ENCODE peak calls at places on chromosomes 16 and 17, in four cellular contexts. U, J, D and L are unnamed samples.

GRCh38 chr17:83192161-83192788 is 112.9 kb downstream of the METRNL start:
- DNase-seq in U (no peak), J (no peak), D (no peak), L (no peak)

GRCh38 chr16:89552329-89552728 is 8.2 kb upstream of the RPL13 start:
- DNase-seq in U (no peak), J (no peak), D (no peak), L (no peak)

GRCh38 chr17:5585814-5586558 is 1.7 kb upstream of the NLRP1 start:
- DNase-seq in U (peak; percentile 5), J (peak; percentile 51), D (no peak), L (no peak)

GRCh38 chr17:38590988-38591758 is 14.6 kb downstream of the SRCIN1 start:
- DNase-seq in U (no peak), J (no peak), D (peak; percentile 83), L (no peak)

GRCh38 chr17:7557825-7558543 is 566 bp upstream of the TNFSF13 start:
- DNase-seq in U (no peak), J (no peak), D (peak; percentile 90), L (no peak)

GRCh38 chr16:9053006-9053601 is 38.3 kb upstream of the HAPSTR1 start:
- DNase-seq in U (peak; percentile 88), J (no peak), D (peak; percentile 26), L (no peak)

GRCh38 chr17:82012482-82013295 is 10.0 kb downstream of the CENPX start:
- DNase-seq in U (no peak), J (no peak), D (no peak), L (no peak)

GRCh38 chr17:36827056-36827455 is 110.2 kb upstream of the LHX1 start:
- DNase-seq in U (no peak), J (no peak), D (no peak), L (no peak)

GRCh38 chr16:88672776-88673175 is 9.9 kb upstream of the MVD start:
- DNase-seq in U (no peak), J (no peak), D (no peak), L (no peak)

GRCh38 chr17:59842901-59843652 is 49.7 kb downstream of the TUBD1 start:
- DNase-seq in U (no peak), J (peak; percentile 80), D (no peak), L (no peak)

GRCh38 chr17:52235416-52235960 is 77.0 kb upstream of the CA10 start:
- DNase-seq in U (no peak), J (no peak), D (no peak), L (no peak)

GRCh38 chr16:89159174-89159849 is 12.2 kb upstream of the CDH15 start:
- DNase-seq in U (no peak), J (no peak), D (no peak), L (no peak)

DNA sequence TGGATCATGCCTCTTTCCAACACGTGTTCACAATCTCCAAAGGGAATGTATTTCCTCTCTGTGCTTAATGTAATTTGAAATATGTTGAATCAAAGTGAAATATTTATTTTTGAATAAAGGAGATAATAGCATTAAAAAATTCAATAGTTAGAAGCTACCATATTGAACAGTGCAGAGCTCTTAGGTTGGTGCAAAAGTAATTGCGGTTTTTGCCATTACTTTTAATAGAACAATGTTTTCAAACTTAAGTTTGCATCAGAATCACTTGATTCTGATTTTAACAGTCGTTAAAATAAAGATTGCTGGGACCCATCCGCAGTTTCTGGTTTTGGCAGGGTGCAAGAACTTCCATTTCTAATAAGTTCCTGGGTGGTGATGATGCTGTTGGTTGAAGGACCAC is 10.0 kb upstream of the MEIOC start:
- DNase-seq in U (no peak), J (no peak), D (no peak), L (no peak)
- TF ChIP-seq POLR2AphosphoS5 in U (no peak), J (no peak), D (no peak), L (no peak)

DNA sequence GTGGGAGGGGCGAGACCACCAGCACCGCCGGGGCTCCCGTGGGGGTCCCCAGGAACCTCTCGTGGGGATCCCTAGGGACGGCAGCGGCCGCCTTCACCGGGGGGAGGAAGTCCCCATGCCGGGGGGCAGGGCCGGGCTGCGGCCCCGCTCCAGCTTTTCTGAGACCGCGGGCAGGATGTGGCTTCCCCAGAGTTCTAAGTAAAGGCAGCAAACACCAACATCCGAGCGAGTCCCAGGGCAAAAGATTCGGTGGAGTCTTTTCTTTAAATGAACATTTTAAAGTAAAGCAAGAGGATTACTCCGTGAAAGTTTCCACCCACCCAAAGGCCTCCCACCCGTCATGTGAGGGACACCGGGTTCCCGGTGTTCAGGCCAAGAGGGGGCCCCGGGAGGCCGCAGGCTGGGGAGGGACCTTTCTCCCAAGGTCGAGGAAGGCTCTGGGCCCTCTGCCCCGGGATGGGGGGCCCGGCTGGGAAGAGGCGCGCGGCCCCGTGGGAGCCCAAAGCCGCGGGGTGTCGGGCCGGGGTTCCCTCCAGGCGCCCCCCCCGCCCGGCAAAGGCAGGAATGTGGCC is 137.2 kb upstream of the RPH3AL start:
- DNase-seq in U (peak; percentile 29), J (no peak), D (peak; percentile 57), L (peak; percentile 58)
- TF ChIP-seq SPI1 in U (no peak), J (peak; percentile 34), D (peak; percentile 31), L (peak; percentile 34)

DNA sequence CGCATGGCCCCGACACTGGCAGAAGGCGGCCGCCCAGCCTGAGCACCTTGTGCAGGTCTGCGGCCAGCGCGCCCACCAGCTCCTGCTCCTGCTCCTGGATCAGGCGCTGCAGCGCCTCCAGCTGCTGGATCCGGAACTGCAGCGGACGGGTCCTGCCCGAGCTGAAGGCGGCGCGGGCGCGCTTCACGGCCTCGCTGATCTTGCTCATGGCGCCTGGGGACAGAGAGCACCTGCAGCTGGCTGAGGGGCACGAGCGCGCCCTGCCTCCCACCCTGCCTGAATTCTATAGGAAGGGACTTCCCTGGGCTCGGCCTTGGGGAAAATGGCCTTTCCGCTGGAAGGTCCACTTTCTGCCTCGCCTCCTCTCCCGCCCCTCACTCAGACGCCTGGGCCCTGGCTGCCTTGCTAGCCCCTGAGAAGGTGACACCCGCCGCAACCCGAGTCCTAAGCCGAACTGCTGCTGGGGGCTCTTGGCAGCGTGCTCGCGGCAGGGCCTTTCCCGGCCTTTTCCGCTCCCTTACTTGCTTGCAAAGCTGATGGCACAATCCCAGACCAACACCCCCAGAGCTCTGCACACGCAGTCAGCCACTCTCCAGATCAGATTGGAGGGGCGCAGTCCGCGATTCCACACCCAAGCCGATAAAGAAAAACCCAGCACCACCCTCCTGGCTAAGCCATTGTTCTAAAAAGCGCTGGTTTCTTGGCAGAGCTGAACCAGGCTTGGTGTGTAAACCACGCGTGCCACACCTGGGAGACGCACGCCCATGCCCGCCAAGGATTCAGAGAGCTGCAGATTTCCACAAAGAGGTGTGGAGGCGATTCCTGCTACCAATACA is 3.0 kb downstream of the ALDH3A1 start:
- DNase-seq in U (peak; percentile 42), J (no peak), D (peak; percentile 71), L (peak; percentile 92)
- TF ChIP-seq POLR2AphosphoS5 in U (no peak), J (no peak), D (no peak), L (no peak)

DNA sequence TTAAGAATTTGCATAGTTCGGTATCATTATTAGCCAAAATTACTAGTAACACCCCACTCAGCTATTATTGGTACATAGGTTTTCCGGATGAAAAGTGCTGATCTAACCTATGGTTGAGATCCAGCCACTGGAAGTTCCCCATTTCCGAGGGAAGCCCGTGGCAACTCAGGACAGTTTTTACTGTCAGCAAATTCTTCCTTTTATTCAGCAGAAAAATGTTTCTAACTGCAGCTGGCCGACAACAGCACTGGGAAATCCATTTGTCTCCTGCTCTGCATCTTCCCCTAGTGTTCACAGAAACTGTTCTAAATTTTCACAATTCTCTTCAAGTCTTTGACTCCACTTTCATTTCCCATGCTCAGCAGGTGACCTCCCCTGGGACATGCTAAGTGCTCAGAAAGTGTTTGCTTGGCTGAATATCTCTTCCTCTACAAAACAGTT is 15.6 kb upstream of the MMD start:
- DNase-seq in U (no peak), J (peak; percentile 93), D (peak; percentile 10), L (no peak)
- TF ChIP-seq SPI1 in U (no peak), J (peak; percentile 57), D (peak; percentile 11), L (peak; percentile 44)

GRCh38 chr16:14539156-14539555 is 90.9 kb downstream of the PARN start:
- DNase-seq in U (no peak), J (no peak), D (no peak), L (no peak)
- TF ChIP-seq POLR2AphosphoS5 in U (no peak), J (no peak), D (no peak), L (no peak)